ENCODE peak calls at places on chromosomes 12 and 14, in four cellular contexts. D is cardiac muscle cell, C is body of pancreas, B is Panc1. Q is an unnamed sample.

GRCh38 chr14:102633906-102634595 is 41.6 kb downstream of the RCOR1 start:
- DNase-seq in C (no peak), B (no peak), D (no peak), Q (no peak)

GRCh38 chr12:115452751-115453281 is 768.8 kb upstream of the TBX3 start:
- DNase-seq in B (no peak), C (no peak), D (no peak), Q (peak; percentile 21)

GRCh38 chr14:22812744-22813143 is 2.5 kb downstream of the SLC7A7 start:
- DNase-seq in B (no peak), C (no peak), D (no peak), Q (no peak)

GRCh38 chr12:49622501-49623141 is 740 bp upstream of the PRPF40B start:
- DNase-seq in D (no peak), C (peak; percentile 55), B (no peak), Q (no peak)

GRCh38 chr12:39763071-39763893 is 143.7 kb upstream of the ABCD2 start:
- DNase-seq in C (no peak), B (no peak), D (no peak), Q (no peak)

GRCh38 chr12:104524026-104524425 is 67.3 kb downstream of the CHST11 start:
- DNase-seq in B (no peak), D (peak; percentile 30), C (no peak), Q (no peak)

GRCh38 chr12:86137936-86138335 is 118.3 kb downstream of the MGAT4C start:
- DNase-seq in B (no peak), D (peak; percentile 73), C (no peak), Q (no peak)

GRCh38 chr12:93947486-93947885 is 200.9 kb upstream of the PLXNC1 start:
- DNase-seq in C (no peak), B (no peak), D (no peak), Q (no peak)

GRCh38 chr12:104230304-104230703 is 14.7 kb downstream of the TXNRD1 start:
- DNase-seq in C (no peak), B (no peak), D (no peak), Q (no peak)

GRCh38 chr12:102478416-102479098 is 1.8 kb downstream of the IGF1 start:
- DNase-seq in D (no peak), C (no peak), B (no peak), Q (peak; percentile 8)

GRCh38 chr12:55742719-55743130 is at the start of gene GDF11:
- DNase-seq in C (peak; percentile 74), D (peak; percentile 79), B (no peak), Q (peak; percentile 55)

GRCh38 chr12:51183816-51184215 is 10.9 kb upstream of the TFCP2 start:
- DNase-seq in C (peak; percentile 96), D (peak; percentile 77), B (no peak), Q (no peak)

GRCh38 chr14:38208825-38209562 is 1.3 kb downstream of the SSTR1 start:
- DNase-seq in B (no peak), D (peak; percentile 68), C (peak; percentile 86), Q (peak; percentile 52)

GRCh38 chr12:116979109-116979508 is 68.4 kb downstream of the FBXW8 start:
- DNase-seq in B (no peak), C (no peak), D (no peak), Q (no peak)

GRCh38 chr14:67137744-67138371 is 51.4 kb upstream of the GARIN2 start:
- DNase-seq in C (no peak), D (peak; percentile 22), B (no peak), Q (no peak)

GRCh38 chr14:101286271-101287018 is 274.9 kb upstream of the DIO3 start:
- DNase-seq in B (no peak), D (no peak), C (no peak), Q (no peak)

GRCh38 chr14:92524603-92525185 is 11.1 kb downstream of the RIN3 start:
- DNase-seq in B (no peak), D (no peak), C (no peak), Q (no peak)

GRCh38 chr12:39440101-39440500 is 2.8 kb downstream of the KIF21A start:
- DNase-seq in C (no peak), B (no peak), D (no peak), Q (no peak)

GRCh38 chr12:62434504-62435336 is 31.9 kb upstream of the MON2 start:
- DNase-seq in B (no peak), D (no peak), C (peak; percentile 22), Q (no peak)

GRCh38 chr14:70254476-70254961 is 65.8 kb upstream of the SLC8A3 start:
- DNase-seq in D (peak; percentile 63), B (no peak), C (peak; percentile 84), Q (peak; percentile 34)

GRCh38 chr12:42326466-42327226 is 679 bp downstream of the PPHLN1 start:
- DNase-seq in C (peak; percentile 13), D (peak; percentile 50), B (no peak), Q (no peak)

GRCh38 chr14:91363776-91364523 is 53.7 kb downstream of the CCDC88C start:
- DNase-seq in D (no peak), B (no peak), C (no peak), Q (no peak)

GRCh38 chr12:122363782-122364181 is 58.7 kb downstream of the CLIP1 start:
- DNase-seq in C (no peak), D (peak; percentile 14), B (no peak), Q (no peak)

GRCh38 chr12:84599539-84599938 is 313.1 kb downstream of the SLC6A15 start:
- DNase-seq in C (no peak), B (peak; percentile 46), D (no peak), Q (no peak)

GRCh38 chr12:92107621-92108131 is 38.0 kb downstream of the BTG1 start:
- DNase-seq in C (peak; percentile 30), D (no peak), B (no peak), Q (no peak)

GRCh38 chr12:111443586-111443985 is 37.9 kb downstream of the SH2B3 start:
- DNase-seq in D (no peak), B (no peak), C (peak; percentile 75), Q (no peak)

DNA sequence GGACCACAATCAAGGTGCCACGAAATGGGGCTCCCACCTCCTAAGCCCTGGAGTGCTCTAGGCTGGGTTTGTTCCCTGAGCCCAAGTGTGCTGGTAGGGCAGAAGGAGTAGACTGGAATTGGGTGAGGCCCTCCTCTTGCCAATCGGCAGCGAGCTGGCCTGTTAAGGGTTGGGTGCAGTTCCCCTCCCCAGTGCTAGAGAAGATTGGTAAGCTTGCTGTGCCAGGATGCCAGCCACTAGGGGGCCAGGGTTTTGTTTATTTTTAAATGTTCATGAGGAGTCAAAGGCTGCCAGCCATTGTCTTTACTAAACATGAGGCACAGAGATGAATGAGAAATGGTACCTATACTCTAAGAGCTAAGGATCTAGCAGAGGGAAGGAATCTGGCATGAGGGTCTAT is 79.7 kb downstream of the SPTB start:
- DNase-seq in D (peak; percentile 48), C (peak; percentile 62), B (no peak), Q (no peak)
- TF ChIP-seq CTCF in D (peak; percentile 57), C (peak; percentile 46), B (no peak), Q (peak; percentile 43)

DNA sequence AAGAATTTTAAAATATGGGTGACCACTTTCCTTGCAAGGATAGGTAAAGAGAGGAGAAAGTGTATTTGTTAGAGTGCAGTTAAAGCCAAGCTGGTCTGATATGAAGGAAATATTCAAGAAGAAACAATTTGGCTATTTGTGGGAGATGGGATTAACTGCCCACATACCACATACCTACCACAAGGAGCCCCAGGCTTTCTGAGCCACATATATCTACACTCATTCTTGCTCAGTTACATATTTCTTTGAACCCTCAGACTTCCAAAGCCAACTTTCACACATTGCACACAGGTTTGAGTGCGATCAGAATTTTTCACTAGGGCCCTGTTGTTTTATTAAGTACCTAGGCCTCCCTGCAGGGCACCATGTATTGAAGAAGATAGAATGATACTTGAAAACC is 330.2 kb downstream of the ZFP36L1 start:
- DNase-seq in C (no peak), B (no peak), D (no peak), Q (no peak)
- TF ChIP-seq CTCF in C (no peak), B (no peak), D (peak; percentile 25), Q (peak; percentile 32)

GRCh38 chr14:57530571-57530970 is 36.9 kb upstream of the CCDC198 start:
- DNase-seq in B (no peak), C (no peak), D (no peak), Q (no peak)

DNA sequence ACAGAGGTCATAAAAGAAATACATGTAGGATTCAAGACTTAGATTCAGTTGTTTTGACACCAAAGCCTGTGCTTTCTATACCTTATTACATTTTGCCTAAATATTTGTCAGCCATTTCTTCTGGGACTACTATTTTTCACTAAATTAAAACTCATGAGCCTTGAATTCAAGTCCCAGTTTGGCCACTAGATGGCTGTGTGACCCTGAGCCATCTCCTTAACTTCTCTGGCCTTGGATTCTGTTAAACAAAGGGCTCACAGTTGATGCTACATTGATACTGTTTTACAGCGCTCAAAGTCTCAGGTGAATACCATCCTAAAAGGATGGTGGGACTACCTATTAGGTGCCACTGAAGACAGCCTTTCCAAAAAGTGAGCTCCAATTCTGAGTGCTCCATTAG is 39.6 kb upstream of the CCDC198 start:
- DNase-seq in B (peak; percentile 27), C (peak; percentile 13), D (peak; percentile 15), Q (no peak)
- TF ChIP-seq CTCF in B (peak; percentile 61), C (peak; percentile 32), D (peak; percentile 20), Q (peak; percentile 57)

GRCh38 chr12:108928695-108929094 is 48.8 kb downstream of the DAO start:
- DNase-seq in C (no peak), B (no peak), D (no peak), Q (no peak)

GRCh38 chr12:108933950-108934349 is 54.1 kb downstream of the DAO start:
- DNase-seq in C (no peak), B (no peak), D (peak; percentile 41), Q (no peak)

GRCh38 chr12:108935165-108935564 is 55.3 kb downstream of the DAO start:
- DNase-seq in B (no peak), D (no peak), C (no peak), Q (no peak)

GRCh38 chr12:108930756-108931155 is 50.9 kb downstream of the DAO start:
- DNase-seq in D (no peak), B (no peak), C (no peak), Q (no peak)

DNA sequence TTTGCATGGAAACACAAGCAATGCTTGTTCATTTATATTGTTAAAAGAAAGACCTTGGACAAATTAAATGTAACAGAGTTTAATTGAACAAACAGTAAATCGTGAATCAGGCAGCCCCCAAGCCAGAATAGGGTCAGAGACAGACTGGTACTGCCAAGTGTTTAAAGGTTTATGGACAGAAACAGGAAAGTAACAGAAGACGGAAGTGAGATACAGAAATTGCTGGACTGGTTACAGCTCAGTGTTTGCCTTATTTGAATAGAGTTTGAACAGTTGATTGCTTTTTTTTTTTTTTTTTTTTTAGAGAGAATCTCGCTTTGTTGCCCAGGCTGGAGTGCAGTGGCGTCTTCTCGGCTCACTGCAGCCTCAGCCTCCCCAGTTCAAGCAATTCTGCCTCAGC is 50.3 kb downstream of the DAO start:
- DNase-seq in C (no peak), D (no peak), B (no peak), Q (no peak)
- TF ChIP-seq CTCF in C (no peak), D (no peak), B (no peak), Q (no peak)

GRCh38 chr12:75563351-75563750 is 51.9 kb upstream of the KRR1 start:
- DNase-seq in C (no peak), B (no peak), D (no peak), Q (no peak)

GRCh38 chr12:75556306-75556899 is 45.0 kb upstream of the KRR1 start:
- DNase-seq in C (no peak), B (no peak), D (no peak), Q (no peak)

GRCh38 chr12:75561921-75562320 is 50.5 kb upstream of the KRR1 start:
- DNase-seq in D (no peak), B (no peak), C (no peak), Q (no peak)

GRCh38 chr12:75558262-75558661 is 46.9 kb upstream of the KRR1 start:
- DNase-seq in D (no peak), C (no peak), B (no peak), Q (no peak)

GRCh38 chr12:75560167-75560566 is 48.8 kb upstream of the KRR1 start:
- DNase-seq in D (peak; percentile 80), B (no peak), C (no peak), Q (no peak)
- TF ChIP-seq CTCF in D (peak; percentile 59), B (peak; percentile 65), C (peak; percentile 65), Q (peak; percentile 33)

GRCh38 chr14:74881425-74882102 is at the start of gene DLST:
- DNase-seq in B (no peak), C (peak; percentile 87), D (peak; percentile 93), Q (peak; percentile 82)
- TF ChIP-seq CTCF in B (no peak), C (no peak), D (no peak), Q (no peak)

Q was measured in progenitor cell of endocrine pancreas.